ENCODE peak calls at places on chromosomes 16 and 17, in five cellular contexts. One of them, this sample, is unnamed.

GRCh38 chr17:3471599-3471998 is at the start of gene SPATA22:
- DNase-seq in AG09309: no peak
- DNase-seq in astrocyte of the cerebellum: no peak
- DNase-seq in heart left ventricle: no peak
- DNase-seq in BJ: no peak
- DNase-seq in this sample: no peak

GRCh38 chr16:23986455-23986854 is 150.7 kb downstream of the PRKCB start:
- DNase-seq in AG09309: no peak
- DNase-seq in astrocyte of the cerebellum: no peak
- DNase-seq in heart left ventricle: no peak
- DNase-seq in BJ: no peak
- DNase-seq in this sample: no peak

GRCh38 chr17:48595107-48595999 is 1.8 kb upstream of the HOXB5 start:
- DNase-seq in AG09309: no peak
- DNase-seq in astrocyte of the cerebellum: no peak
- DNase-seq in heart left ventricle: no peak
- DNase-seq in BJ: no peak
- DNase-seq in this sample: no peak

GRCh38 chr16:85428168-85428898 is 184.8 kb upstream of the GSE1 start:
- DNase-seq in AG09309: no peak
- DNase-seq in astrocyte of the cerebellum: no peak
- DNase-seq in heart left ventricle: no peak
- DNase-seq in BJ: no peak
- DNase-seq in this sample: no peak

GRCh38 chr16:54437921-54438320 is 151.3 kb upstream of the IRX3 start:
- DNase-seq in AG09309: no peak
- DNase-seq in astrocyte of the cerebellum: no peak
- DNase-seq in heart left ventricle: no peak
- DNase-seq in BJ: no peak
- DNase-seq in this sample: no peak

GRCh38 chr16:26204138-26204537 is 512.4 kb downstream of the HS3ST4 start:
- DNase-seq in AG09309: no peak
- DNase-seq in astrocyte of the cerebellum: no peak
- DNase-seq in heart left ventricle: no peak
- DNase-seq in BJ: no peak
- DNase-seq in this sample: no peak

GRCh38 chr17:47223460-47223859 is 14.3 kb downstream of the MYL4 start:
- DNase-seq in AG09309: no peak
- DNase-seq in astrocyte of the cerebellum: no peak
- DNase-seq in heart left ventricle: no peak
- DNase-seq in BJ: no peak
- DNase-seq in this sample: no peak

GRCh38 chr17:57986841-57987581 is 1.0 kb downstream of the VEZF1 start:
- DNase-seq in AG09309: no peak
- DNase-seq in astrocyte of the cerebellum: peak
- DNase-seq in heart left ventricle: peak
- DNase-seq in BJ: no peak
- DNase-seq in this sample: no peak

GRCh38 chr17:79940381-79941087 is 95.1 kb downstream of the TBC1D16 start:
- DNase-seq in AG09309: no peak
- DNase-seq in astrocyte of the cerebellum: no peak
- DNase-seq in heart left ventricle: peak
- DNase-seq in BJ: no peak
- DNase-seq in this sample: no peak

DNA sequence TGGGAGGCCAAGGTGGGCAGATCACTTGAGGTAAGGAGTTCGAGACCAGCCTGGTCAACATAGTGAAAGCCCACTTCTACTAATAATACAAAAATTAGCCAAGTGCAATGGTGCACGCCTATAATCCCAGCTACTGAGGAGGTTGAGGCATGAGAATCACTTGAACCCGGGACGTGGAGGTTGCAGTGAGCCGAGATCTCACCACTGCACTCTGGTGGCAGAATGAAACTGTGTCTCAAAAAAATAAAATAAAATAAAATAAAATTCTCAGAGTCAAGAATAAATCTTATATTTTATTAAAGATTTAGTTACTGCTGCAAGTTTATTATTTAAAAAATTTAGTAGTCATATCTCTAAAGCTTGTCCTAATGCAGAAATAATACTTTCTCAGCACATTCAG is 29.7 kb downstream of the ARL4D start:
- DNase-seq in AG09309: no peak
- DNase-seq in astrocyte of the cerebellum: no peak
- DNase-seq in heart left ventricle: no peak
- DNase-seq in BJ: no peak
- DNase-seq in this sample: no peak
- TF ChIP-seq CTCF in AG09309: peak
- TF ChIP-seq CTCF in astrocyte of the cerebellum: peak
- TF ChIP-seq CTCF in heart left ventricle: no peak
- TF ChIP-seq CTCF in BJ: peak
- TF ChIP-seq CTCF in this sample: no peak

GRCh38 chr16:88782454-88783390 is 2.3 kb downstream of the PIEZO1 start:
- DNase-seq in AG09309: no peak
- DNase-seq in astrocyte of the cerebellum: no peak
- DNase-seq in heart left ventricle: no peak
- DNase-seq in BJ: no peak
- DNase-seq in this sample: no peak
- H3K4me3 ChIP-seq in AG09309: peak
- H3K4me3 ChIP-seq in astrocyte of the cerebellum: peak
- H3K4me3 ChIP-seq in heart left ventricle: no peak
- H3K4me3 ChIP-seq in BJ: peak
- H3K4me3 ChIP-seq in this sample: peak

GRCh38 chr17:33202796-33203195 is 90.3 kb downstream of the ASIC2 start:
- DNase-seq in AG09309: no peak
- DNase-seq in astrocyte of the cerebellum: no peak
- DNase-seq in heart left ventricle: no peak
- DNase-seq in BJ: no peak
- DNase-seq in this sample: no peak

GRCh38 chr17:33201255-33201654 is 91.8 kb downstream of the ASIC2 start:
- DNase-seq in AG09309: no peak
- DNase-seq in astrocyte of the cerebellum: no peak
- DNase-seq in heart left ventricle: no peak
- DNase-seq in BJ: no peak
- DNase-seq in this sample: no peak

GRCh38 chr17:33200116-33200515 is 93.0 kb downstream of the ASIC2 start:
- DNase-seq in AG09309: no peak
- DNase-seq in astrocyte of the cerebellum: no peak
- DNase-seq in heart left ventricle: no peak
- DNase-seq in BJ: no peak
- DNase-seq in this sample: no peak

GRCh38 chr17:33202011-33202410 is 91.1 kb downstream of the ASIC2 start:
- DNase-seq in AG09309: no peak
- DNase-seq in astrocyte of the cerebellum: no peak
- DNase-seq in heart left ventricle: no peak
- DNase-seq in BJ: no peak
- DNase-seq in this sample: no peak

DNA sequence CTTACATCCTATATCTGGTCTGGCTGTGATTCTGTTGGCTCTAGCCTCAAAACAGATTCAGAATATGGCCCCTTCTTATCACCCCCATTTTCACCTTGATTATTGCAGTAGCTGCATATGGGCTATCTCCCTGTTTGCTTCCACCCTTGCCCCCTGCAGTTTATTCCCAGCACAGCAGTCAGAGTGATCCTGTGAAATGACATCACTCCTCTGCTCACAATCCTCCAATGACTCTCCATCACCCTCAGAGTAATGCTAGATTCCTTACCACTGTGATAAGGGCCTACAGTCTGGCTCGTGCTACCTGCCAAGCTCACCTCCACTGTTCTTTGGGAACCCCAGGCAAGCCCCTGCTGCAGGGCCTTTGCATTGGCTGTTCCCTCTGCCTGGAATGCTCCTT is 92.5 kb downstream of the ASIC2 start:
- DNase-seq in AG09309: no peak
- DNase-seq in astrocyte of the cerebellum: no peak
- DNase-seq in heart left ventricle: no peak
- DNase-seq in BJ: no peak
- DNase-seq in this sample: no peak
- TF ChIP-seq CTCF in AG09309: no peak
- TF ChIP-seq CTCF in astrocyte of the cerebellum: peak
- TF ChIP-seq CTCF in heart left ventricle: no peak
- TF ChIP-seq CTCF in BJ: no peak
- TF ChIP-seq CTCF in this sample: peak

GRCh38 chr16:66578596-66579531 is at the start of gene CMTM2:
- DNase-seq in AG09309: no peak
- DNase-seq in astrocyte of the cerebellum: no peak
- DNase-seq in heart left ventricle: no peak
- DNase-seq in BJ: no peak
- DNase-seq in this sample: no peak
- H3K4me3 ChIP-seq in AG09309: no peak
- H3K4me3 ChIP-seq in astrocyte of the cerebellum: no peak
- H3K4me3 ChIP-seq in heart left ventricle: no peak
- H3K4me3 ChIP-seq in BJ: no peak
- H3K4me3 ChIP-seq in this sample: no peak

DNA sequence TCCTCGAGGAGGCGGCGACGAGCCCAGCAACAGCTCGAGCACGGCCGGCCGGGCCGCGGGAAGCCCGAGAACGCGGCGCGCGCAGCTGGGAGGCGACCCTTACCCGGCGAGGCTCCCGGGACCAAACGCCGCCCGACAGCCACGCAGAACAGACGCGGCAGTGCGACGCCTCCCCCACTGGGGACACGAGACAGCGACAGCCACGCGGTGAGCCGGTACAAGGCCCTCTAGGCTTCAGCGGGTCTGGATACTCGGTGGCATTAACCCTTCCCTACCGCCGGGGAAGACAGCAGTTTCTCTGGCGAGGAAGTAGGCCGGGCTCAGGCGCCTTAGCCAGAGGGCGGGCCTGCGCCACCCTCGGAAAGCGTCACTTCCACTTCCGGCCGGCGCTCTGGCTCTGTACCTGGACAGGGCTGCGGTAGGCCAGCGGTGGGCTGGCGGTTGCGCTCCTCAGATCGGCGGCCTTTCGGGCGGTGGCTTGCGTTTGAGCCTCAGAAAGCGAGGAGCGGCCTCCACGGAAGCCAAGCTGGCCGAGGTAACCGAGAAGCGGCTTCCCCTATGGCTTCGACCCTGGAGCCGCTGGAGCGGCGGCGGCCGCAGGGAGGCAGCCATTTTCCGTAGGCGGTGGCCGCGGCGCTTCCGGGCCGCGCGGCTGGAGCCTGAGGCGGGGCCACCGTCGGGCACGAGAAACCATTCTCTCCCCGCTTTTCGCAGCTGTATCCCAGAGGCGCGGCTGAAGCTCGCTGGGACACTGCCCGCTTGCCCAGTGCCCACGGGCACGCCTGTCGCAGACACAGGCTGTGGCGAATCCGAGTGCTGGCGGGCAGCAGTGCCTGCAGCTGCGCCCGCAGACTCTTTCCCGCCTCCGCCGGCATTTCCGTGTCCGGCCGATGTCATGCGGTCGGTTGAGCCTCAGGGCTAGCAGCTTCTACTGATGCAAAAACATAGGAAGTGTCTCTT is at the start of the genes TIGD7 and ZNF75A:
- DNase-seq in AG09309: peak
- DNase-seq in astrocyte of the cerebellum: peak
- DNase-seq in heart left ventricle: peak
- DNase-seq in BJ: peak
- DNase-seq in this sample: peak
- TF ChIP-seq CTCF in AG09309: no peak
- TF ChIP-seq CTCF in astrocyte of the cerebellum: peak
- TF ChIP-seq CTCF in heart left ventricle: peak
- TF ChIP-seq CTCF in BJ: no peak
- TF ChIP-seq CTCF in this sample: peak

GRCh38 chr16:69924041-69924775 is 26.9 kb upstream of the CLEC18A start:
- DNase-seq in AG09309: no peak
- DNase-seq in astrocyte of the cerebellum: no peak
- DNase-seq in heart left ventricle: no peak
- DNase-seq in BJ: no peak
- DNase-seq in this sample: no peak
- H3K4me3 ChIP-seq in AG09309: no peak
- H3K4me3 ChIP-seq in astrocyte of the cerebellum: no peak
- H3K4me3 ChIP-seq in heart left ventricle: no peak
- H3K4me3 ChIP-seq in BJ: no peak
- H3K4me3 ChIP-seq in this sample: no peak

DNA sequence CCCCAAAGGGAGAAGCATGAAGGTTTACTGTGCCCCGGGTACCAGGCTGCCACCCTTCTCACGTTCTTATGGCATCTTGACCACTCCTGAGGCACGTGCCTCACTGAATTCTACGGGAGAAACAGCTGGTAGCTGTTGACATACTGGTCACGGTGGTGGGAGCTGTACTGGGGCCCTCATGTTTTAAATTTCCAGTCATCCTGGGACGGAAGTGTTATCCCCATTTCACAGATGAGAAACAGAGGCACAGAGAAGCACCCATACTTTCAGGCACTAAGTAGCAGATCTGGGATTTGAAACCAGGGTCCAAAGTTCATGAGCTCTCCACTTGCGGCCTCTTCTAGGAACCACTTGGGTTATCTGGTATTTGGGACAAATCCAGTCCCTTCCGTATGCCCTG is 26.3 kb upstream of the DOC2B start:
- DNase-seq in AG09309: no peak
- DNase-seq in astrocyte of the cerebellum: no peak
- DNase-seq in heart left ventricle: no peak
- DNase-seq in BJ: no peak
- DNase-seq in this sample: no peak
- TF ChIP-seq CTCF in AG09309: no peak
- TF ChIP-seq CTCF in astrocyte of the cerebellum: no peak
- TF ChIP-seq CTCF in heart left ventricle: no peak
- TF ChIP-seq CTCF in BJ: no peak
- TF ChIP-seq CTCF in this sample: no peak

DNA sequence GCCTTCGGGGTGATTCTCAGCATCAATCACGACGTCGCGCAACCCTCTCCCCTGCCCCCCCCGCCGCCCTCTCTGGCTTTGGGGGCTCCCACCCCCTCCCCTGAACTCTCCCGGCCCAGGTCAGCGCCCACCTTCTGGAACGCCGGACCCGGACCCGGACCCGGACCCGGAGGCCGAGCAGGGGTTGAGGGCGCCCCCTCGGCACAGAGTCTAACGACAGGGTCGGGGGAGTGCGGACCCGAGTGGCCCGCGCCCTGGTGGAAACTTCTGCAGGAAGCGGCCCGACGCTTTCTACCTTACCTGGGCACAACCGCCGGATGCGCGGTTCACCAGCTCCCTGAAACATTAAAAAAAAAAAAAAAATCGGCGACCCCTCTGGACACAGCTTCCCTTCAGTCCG is 16.2 kb downstream of the SALL1 start:
- DNase-seq in AG09309: no peak
- DNase-seq in astrocyte of the cerebellum: no peak
- DNase-seq in heart left ventricle: no peak
- DNase-seq in BJ: no peak
- DNase-seq in this sample: no peak
- H3K4me3 ChIP-seq in AG09309: no peak
- H3K4me3 ChIP-seq in astrocyte of the cerebellum: peak
- H3K4me3 ChIP-seq in heart left ventricle: no peak
- H3K4me3 ChIP-seq in BJ: no peak
- H3K4me3 ChIP-seq in this sample: no peak